ENCODE peak calls at places on chromosomes 5 and 9, in five cellular contexts. One of them, this sample, is unnamed.
A peak's percentile ranks its signal among the peaks of the same experiment; 100 is the strongest.

GRCh38 chr9:114373960-114374730 is 13.6 kb downstream of the AKNA start:
- DNase-seq in body of pancreas: no peak
- DNase-seq in astrocyte: no peak
- DNase-seq in GM06990: no peak
- DNase-seq in Calu3: no peak
- DNase-seq in this sample: no peak

GRCh38 chr5:132225165-132226032 is 2.3 kb downstream of the P4HA2 start:
- DNase-seq in body of pancreas: peak; percentile 49
- DNase-seq in astrocyte: peak; percentile 73
- DNase-seq in GM06990: no peak
- DNase-seq in Calu3: peak; percentile 14
- DNase-seq in this sample: no peak

GRCh38 chr5:179596421-179596820 is 27.1 kb downstream of the HNRNPH1 start:
- DNase-seq in body of pancreas: no peak
- DNase-seq in astrocyte: no peak
- DNase-seq in GM06990: no peak
- DNase-seq in Calu3: no peak
- DNase-seq in this sample: no peak

GRCh38 chr9:125912261-125912660 is 165.1 kb downstream of the PBX3 start:
- DNase-seq in body of pancreas: no peak
- DNase-seq in astrocyte: no peak
- DNase-seq in GM06990: no peak
- DNase-seq in Calu3: no peak
- DNase-seq in this sample: no peak

GRCh38 chr9:86333651-86334050 is 20.6 kb downstream of the TUT7 start:
- DNase-seq in body of pancreas: no peak
- DNase-seq in astrocyte: no peak
- DNase-seq in GM06990: no peak
- DNase-seq in Calu3: no peak
- DNase-seq in this sample: no peak

GRCh38 chr5:9716838-9717281 is 86.7 kb upstream of the TAS2R1 start:
- DNase-seq in body of pancreas: no peak
- DNase-seq in astrocyte: peak; percentile 81
- DNase-seq in GM06990: no peak
- DNase-seq in Calu3: no peak
- DNase-seq in this sample: no peak

GRCh38 chr9:99171225-99172128 is 50.3 kb downstream of the ALG2 start:
- DNase-seq in body of pancreas: no peak
- DNase-seq in astrocyte: no peak
- DNase-seq in GM06990: no peak
- DNase-seq in Calu3: no peak
- DNase-seq in this sample: no peak

GRCh38 chr5:180070726-180071417 is 687 bp downstream of the RNF130 start:
- DNase-seq in body of pancreas: peak; percentile 49
- DNase-seq in astrocyte: peak; percentile 55
- DNase-seq in GM06990: no peak
- DNase-seq in Calu3: peak; percentile 41
- DNase-seq in this sample: no peak

GRCh38 chr5:124438390-124439380 is 307.8 kb downstream of the ZNF608 start:
- DNase-seq in body of pancreas: no peak
- DNase-seq in astrocyte: peak; percentile 7
- DNase-seq in GM06990: no peak
- DNase-seq in Calu3: no peak
- DNase-seq in this sample: no peak

GRCh38 chr5:124963236-124963929 is 216.9 kb upstream of the ZNF608 start:
- DNase-seq in body of pancreas: peak; percentile 9
- DNase-seq in astrocyte: peak; percentile 42
- DNase-seq in GM06990: no peak
- DNase-seq in Calu3: peak; percentile 11
- DNase-seq in this sample: no peak

GRCh38 chr9:69637801-69638200 is 34.4 kb downstream of the APBA1 start:
- DNase-seq in body of pancreas: no peak
- DNase-seq in astrocyte: peak; percentile 78
- DNase-seq in GM06990: no peak
- DNase-seq in Calu3: no peak
- DNase-seq in this sample: no peak

GRCh38 chr5:82334856-82335255 is 56.7 kb upstream of the RPS23 start:
- DNase-seq in body of pancreas: no peak
- DNase-seq in astrocyte: peak; percentile 98
- DNase-seq in GM06990: no peak
- DNase-seq in Calu3: no peak
- DNase-seq in this sample: no peak

GRCh38 chr5:123119334-123119986 is 30.4 kb downstream of the PRDM6 start:
- DNase-seq in body of pancreas: peak; percentile 4
- DNase-seq in astrocyte: peak; percentile 66
- DNase-seq in GM06990: no peak
- DNase-seq in Calu3: peak; percentile 66
- DNase-seq in this sample: no peak

GRCh38 chr9:10062629-10063395 is 550.0 kb downstream of the PTPRD start:
- DNase-seq in body of pancreas: no peak
- DNase-seq in astrocyte: peak; percentile 68
- DNase-seq in GM06990: no peak
- DNase-seq in Calu3: no peak
- DNase-seq in this sample: no peak

GRCh38 chr9:99296375-99296951 is 74.4 kb downstream of the SEC61B start:
- DNase-seq in body of pancreas: no peak
- DNase-seq in astrocyte: no peak
- DNase-seq in GM06990: peak; percentile 63
- DNase-seq in Calu3: no peak
- DNase-seq in this sample: peak; percentile 74

GRCh38 chr5:111735829-111736228 is 21.2 kb downstream of the NREP start:
- DNase-seq in body of pancreas: peak; percentile 25
- DNase-seq in astrocyte: peak; percentile 96
- DNase-seq in GM06990: no peak
- DNase-seq in Calu3: no peak
- DNase-seq in this sample: no peak

GRCh38 chr5:124372457-124372856 is 374.0 kb downstream of the ZNF608 start:
- DNase-seq in body of pancreas: no peak
- DNase-seq in astrocyte: no peak
- DNase-seq in GM06990: no peak
- DNase-seq in Calu3: no peak
- DNase-seq in this sample: no peak

GRCh38 chr9:4750021-4750673 is 9.1 kb upstream of the AK3 start:
- DNase-seq in body of pancreas: no peak
- DNase-seq in astrocyte: peak; percentile 36
- DNase-seq in GM06990: no peak
- DNase-seq in Calu3: no peak
- DNase-seq in this sample: peak; percentile 36

GRCh38 chr9:121350993-121351561 is 19.0 kb downstream of the STOM start:
- DNase-seq in body of pancreas: peak; percentile 85
- DNase-seq in astrocyte: peak; percentile 83
- DNase-seq in GM06990: no peak
- DNase-seq in Calu3: peak; percentile 73
- DNase-seq in this sample: no peak

GRCh38 chr5:127320032-127320945 is 29.7 kb downstream of the MEGF10 start:
- DNase-seq in body of pancreas: peak; percentile 23
- DNase-seq in astrocyte: peak; percentile 75
- DNase-seq in GM06990: peak; percentile 31
- DNase-seq in Calu3: peak; percentile 42
- DNase-seq in this sample: no peak

GRCh38 chr5:157855404-157855994 is 3.4 kb downstream of the CLINT1 start:
- DNase-seq in body of pancreas: peak; percentile 58
- DNase-seq in astrocyte: peak; percentile 35
- DNase-seq in GM06990: no peak
- DNase-seq in Calu3: peak; percentile 63
- DNase-seq in this sample: no peak

GRCh38 chr5:81768960-81769452 is 18.1 kb upstream of the SSBP2 start:
- DNase-seq in body of pancreas: no peak
- DNase-seq in astrocyte: peak; percentile 87
- DNase-seq in GM06990: no peak
- DNase-seq in Calu3: peak; percentile 54
- DNase-seq in this sample: no peak

GRCh38 chr9:10706788-10707187 is 94.0 kb upstream of the PTPRD start:
- DNase-seq in body of pancreas: no peak
- DNase-seq in astrocyte: no peak
- DNase-seq in GM06990: no peak
- DNase-seq in Calu3: no peak
- DNase-seq in this sample: no peak

GRCh38 chr9:130243015-130243881 is 22.3 kb upstream of the HMCN2 start:
- DNase-seq in body of pancreas: peak; percentile 76
- DNase-seq in astrocyte: no peak
- DNase-seq in GM06990: peak; percentile 64
- DNase-seq in Calu3: peak; percentile 61
- DNase-seq in this sample: peak; percentile 82

GRCh38 chr9:38141751-38142150 is 72.7 kb upstream of the SHB start:
- DNase-seq in body of pancreas: no peak
- DNase-seq in astrocyte: peak; percentile 91
- DNase-seq in GM06990: no peak
- DNase-seq in Calu3: no peak
- DNase-seq in this sample: no peak

GRCh38 chr9:131409458-131409992 is 15.6 kb downstream of the PRRC2B start:
- DNase-seq in body of pancreas: no peak
- DNase-seq in astrocyte: no peak
- DNase-seq in GM06990: no peak
- DNase-seq in Calu3: no peak
- DNase-seq in this sample: no peak

DNA sequence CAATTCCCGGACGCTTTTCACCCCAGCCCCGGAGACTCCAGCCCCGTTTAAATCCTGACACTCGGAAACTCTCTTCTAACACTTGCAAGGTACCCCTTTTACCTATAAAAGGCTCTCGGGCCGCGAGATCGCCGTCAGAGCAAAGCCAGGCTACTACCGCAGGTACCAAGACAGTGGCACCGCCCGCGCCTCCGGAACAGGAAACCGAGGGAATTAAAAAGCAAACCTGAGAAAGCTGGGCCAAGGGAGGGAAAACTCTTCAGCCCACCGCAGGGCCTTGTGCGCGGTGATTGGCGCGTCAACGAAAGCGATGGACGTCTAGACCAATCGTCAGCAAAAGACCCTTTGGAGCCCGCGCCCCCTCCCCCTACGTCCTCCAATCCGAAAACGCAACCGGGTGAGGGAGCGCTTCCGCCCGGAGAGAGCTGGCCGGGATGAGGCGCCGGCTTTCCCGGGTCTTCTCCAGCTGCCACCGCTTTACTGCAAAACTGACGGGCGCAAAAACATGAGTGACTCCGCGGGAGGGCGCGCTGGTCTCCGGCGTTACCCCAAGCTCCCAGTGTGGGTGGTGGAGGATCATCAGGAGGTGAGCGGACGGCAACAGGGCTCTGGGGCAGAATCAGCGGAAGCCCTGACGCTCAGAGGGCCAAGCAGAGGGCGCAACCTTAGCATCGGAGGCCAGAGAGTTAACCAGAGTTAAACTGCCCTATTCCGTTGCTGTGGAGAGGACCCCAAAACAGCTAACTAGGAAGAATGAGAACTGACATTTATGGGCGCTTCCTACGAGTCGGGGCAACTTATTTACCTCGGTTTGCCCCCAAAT is at the start of the genes C5orf22 and DROSHA:
- DNase-seq in body of pancreas: peak; percentile 97
- DNase-seq in astrocyte: peak; percentile 94
- DNase-seq in GM06990: peak; percentile 91
- DNase-seq in Calu3: peak; percentile 94
- DNase-seq in this sample: peak; percentile 94
- TF ChIP-seq CTCF in body of pancreas: no peak
- TF ChIP-seq CTCF in astrocyte: no peak
- TF ChIP-seq CTCF in GM06990: peak; percentile 18
- TF ChIP-seq CTCF in Calu3: no peak
- TF ChIP-seq CTCF in this sample: peak; percentile 25

GRCh38 chr5:71939452-71939932 is 167.8 kb upstream of the MAP1B start:
- DNase-seq in body of pancreas: no peak
- DNase-seq in astrocyte: no peak
- DNase-seq in GM06990: no peak
- DNase-seq in Calu3: no peak
- DNase-seq in this sample: no peak
- TF ChIP-seq CTCF in body of pancreas: no peak
- TF ChIP-seq CTCF in astrocyte: no peak
- TF ChIP-seq CTCF in GM06990: no peak
- TF ChIP-seq CTCF in Calu3: no peak
- TF ChIP-seq CTCF in this sample: no peak

GRCh38 chr5:160460377-160461049 is 38.9 kb downstream of the PTTG1 start:
- DNase-seq in body of pancreas: no peak
- DNase-seq in astrocyte: peak; percentile 23
- DNase-seq in GM06990: no peak
- DNase-seq in Calu3: no peak
- DNase-seq in this sample: no peak
- TF ChIP-seq CTCF in body of pancreas: no peak
- TF ChIP-seq CTCF in astrocyte: peak; percentile 22
- TF ChIP-seq CTCF in GM06990: peak; percentile 48
- TF ChIP-seq CTCF in Calu3: no peak
- TF ChIP-seq CTCF in this sample: no peak

GRCh38 chr5:116574682-116575634 is at the start of gene SEMA6A:
- DNase-seq in body of pancreas: peak; percentile 92
- DNase-seq in astrocyte: peak; percentile 81
- DNase-seq in GM06990: peak; percentile 92
- DNase-seq in Calu3: peak; percentile 99
- DNase-seq in this sample: peak; percentile 88
- TF ChIP-seq CTCF in body of pancreas: peak; percentile 32
- TF ChIP-seq CTCF in astrocyte: no peak
- TF ChIP-seq CTCF in GM06990: no peak
- TF ChIP-seq CTCF in Calu3: no peak
- TF ChIP-seq CTCF in this sample: no peak

DNA sequence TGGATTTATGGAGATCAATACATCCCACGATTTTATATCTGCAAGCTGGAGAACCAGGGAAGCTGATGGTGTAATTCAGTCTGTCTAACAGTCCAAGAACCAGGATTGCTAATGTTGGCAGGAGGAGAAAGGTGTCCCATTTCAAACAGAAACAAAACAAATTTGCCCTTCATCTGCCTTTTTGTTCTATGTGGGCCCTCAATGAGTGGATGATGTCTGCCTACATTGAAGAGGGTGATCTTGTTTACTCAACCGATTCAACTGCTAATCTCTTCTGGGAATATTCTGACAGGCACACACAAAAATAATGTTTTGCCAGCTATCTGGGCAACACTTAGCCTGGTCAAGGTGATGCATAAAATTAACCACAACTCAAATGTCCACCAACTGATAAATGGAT is 65.1 kb upstream of the IL33 start:
- DNase-seq in body of pancreas: no peak
- DNase-seq in astrocyte: no peak
- DNase-seq in GM06990: no peak
- DNase-seq in Calu3: no peak
- DNase-seq in this sample: no peak
- TF ChIP-seq CTCF in body of pancreas: no peak
- TF ChIP-seq CTCF in astrocyte: no peak
- TF ChIP-seq CTCF in GM06990: no peak
- TF ChIP-seq CTCF in Calu3: no peak
- TF ChIP-seq CTCF in this sample: no peak

GRCh38 chr5:93891491-93892480 is 150.4 kb upstream of the POU5F2 start:
- DNase-seq in body of pancreas: no peak
- DNase-seq in astrocyte: peak; percentile 20
- DNase-seq in GM06990: no peak
- DNase-seq in Calu3: no peak
- DNase-seq in this sample: no peak
- TF ChIP-seq CTCF in body of pancreas: no peak
- TF ChIP-seq CTCF in astrocyte: no peak
- TF ChIP-seq CTCF in GM06990: no peak
- TF ChIP-seq CTCF in Calu3: no peak
- TF ChIP-seq CTCF in this sample: no peak

GRCh38 chr9:127144670-127145458 is 22.4 kb upstream of the ANGPTL2 start:
- DNase-seq in body of pancreas: peak; percentile 46
- DNase-seq in astrocyte: no peak
- DNase-seq in GM06990: no peak
- DNase-seq in Calu3: no peak
- DNase-seq in this sample: no peak
- TF ChIP-seq CTCF in body of pancreas: no peak
- TF ChIP-seq CTCF in astrocyte: no peak
- TF ChIP-seq CTCF in GM06990: no peak
- TF ChIP-seq CTCF in Calu3: no peak
- TF ChIP-seq CTCF in this sample: no peak